ENCODE peak calls at places on chromosomes 12 and 14, in six cellular contexts. E is H9, F is IMR-90, O is mesenchymal stem cell, U is trophoblast cell, A is H1. V is an unnamed sample.

GRCh38 chr12:59087077-59087673 is 166.9 kb upstream of the LRIG3 start:
- DNase-seq in A (no peak), F (peak), U (no peak), E (no peak), O (peak), V (no peak)

GRCh38 chr12:113135178-113136127 is at the start of gene RASAL1:
- DNase-seq in U (no peak), F (no peak), O (no peak), A (peak), E (peak), V (no peak)

GRCh38 chr12:130195369-130195768 is 33.1 kb downstream of the FZD10 start:
- DNase-seq in A (no peak), E (no peak), U (no peak), O (no peak), F (no peak), V (no peak)

GRCh38 chr12:1013618-1014489 is 22.8 kb downstream of the ERC1 start:
- DNase-seq in E (no peak), O (peak), U (peak), A (no peak), F (peak), V (no peak)

GRCh38 chr14:74763803-74764531 is 851 bp downstream of the YLPM1 start:
- DNase-seq in F (peak), O (peak), A (peak), E (peak), U (peak), V (no peak)

GRCh38 chr12:46963977-46964376 is 115.4 kb upstream of the PCED1B start:
- DNase-seq in E (no peak), O (no peak), A (no peak), F (no peak), U (peak), V (no peak)

GRCh38 chr14:37114039-37114438 is 58.4 kb downstream of the SLC25A21 start:
- DNase-seq in E (no peak), A (no peak), O (no peak), F (no peak), U (no peak), V (no peak)

GRCh38 chr14:77804592-77804991 is 4.7 kb downstream of the ADCK1 start:
- DNase-seq in E (peak), U (no peak), O (no peak), F (no peak), A (peak), V (no peak)

GRCh38 chr12:122090759-122091535 is 12.4 kb downstream of the MLXIP start:
- DNase-seq in U (peak), F (peak), O (peak), A (no peak), E (no peak), V (no peak)

GRCh38 chr12:45336762-45337596 is 121.1 kb downstream of the ANO6 start:
- DNase-seq in E (no peak), F (peak), U (no peak), O (peak), A (no peak), V (no peak)

GRCh38 chr14:74510211-74510931 is 16.8 kb downstream of the ISCA2 start:
- DNase-seq in A (no peak), U (no peak), O (peak), E (peak), F (peak), V (no peak)

GRCh38 chr14:80629606-80630005 is 311.9 kb downstream of the CEP128 start:
- DNase-seq in A (no peak), F (peak), U (no peak), E (no peak), O (no peak), V (no peak)

GRCh38 chr12:12784911-12785814 is at the start of gene APOLD1:
- DNase-seq in O (peak), F (no peak), U (no peak), A (peak), E (peak), V (no peak)

GRCh38 chr12:46212108-46212982 is 56.5 kb downstream of the SLC38A1 start:
- DNase-seq in E (no peak), U (no peak), A (no peak), O (no peak), F (no peak), V (no peak)

DNA sequence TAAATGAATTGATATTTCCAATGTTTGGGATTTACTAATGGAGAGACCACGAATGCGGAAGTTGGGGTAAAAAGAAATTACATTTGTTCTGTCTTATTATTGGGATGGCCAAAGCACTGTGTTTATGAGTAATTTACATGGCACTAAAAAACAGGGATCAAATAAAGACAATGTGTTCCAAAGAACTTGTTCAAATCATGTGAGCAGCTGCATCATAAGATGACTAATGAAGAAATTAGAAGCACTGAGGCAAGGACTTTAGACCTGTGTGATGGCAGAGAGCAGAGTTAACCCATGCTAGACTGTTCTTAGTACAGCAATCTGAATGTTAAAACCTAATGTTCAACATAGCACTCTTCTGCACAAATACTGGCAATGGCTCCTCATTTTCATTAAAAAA is 34.3 kb upstream of the DCN start:
- DNase-seq in U (no peak), A (no peak), O (no peak), F (peak), E (no peak), V (no peak)
- H4K91ac ChIP-seq in U (no peak), A (no peak), O (no peak), F (peak), E (no peak), V (no peak)

DNA sequence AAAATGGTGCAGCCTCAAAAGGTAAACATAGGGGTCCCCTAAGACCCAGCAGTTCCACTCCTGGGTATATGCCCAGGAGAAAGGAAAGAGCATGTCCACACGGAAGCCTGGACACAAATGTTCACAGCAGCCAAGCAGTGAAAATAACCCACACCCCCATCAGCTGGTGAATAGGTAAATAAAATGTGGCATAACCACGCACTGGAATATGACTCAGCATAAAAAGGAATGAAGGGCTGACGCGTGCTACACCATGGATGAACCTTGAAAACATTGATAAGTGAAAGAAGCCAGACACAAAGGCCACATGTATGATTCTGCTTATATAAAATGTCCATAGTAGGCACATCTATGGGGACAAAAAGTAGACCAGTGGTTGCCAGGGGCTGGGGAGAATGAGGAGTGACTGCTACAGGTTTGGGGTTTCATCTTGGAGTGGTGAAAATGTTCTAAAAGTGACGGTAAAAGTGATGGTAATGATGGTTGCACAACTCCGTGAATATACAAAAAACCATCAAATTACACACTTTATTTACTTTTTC is 3.8 kb upstream of the SCARB1 start:
- DNase-seq in U (no peak), F (peak), E (no peak), O (peak), A (no peak), V (no peak)
- H3K4me2 ChIP-seq in U (no peak), F (no peak), E (no peak), O (no peak), A (no peak), V (no peak)

GRCh38 chr14:23539209-23539866 is 12.2 kb downstream of the ZFHX2 start:
- DNase-seq in U (no peak), A (peak), O (peak), E (peak), F (peak), V (peak)

GRCh38 chr14:23538785-23539184 is 12.8 kb downstream of the ZFHX2 start:
- DNase-seq in O (no peak), U (no peak), E (peak), F (peak), A (peak), V (no peak)

GRCh38 chr14:23537351-23538048 is 14.1 kb downstream of the ZFHX2 start:
- DNase-seq in U (no peak), A (peak), O (no peak), F (peak), E (peak), V (no peak)

GRCh38 chr14:23536494-23536893 is 15.1 kb downstream of the ZFHX2 start:
- DNase-seq in A (no peak), U (no peak), O (no peak), F (no peak), E (no peak), V (no peak)

GRCh38 chr14:23538049-23538718 is 13.4 kb downstream of the ZFHX2 start:
- DNase-seq in E (no peak), O (no peak), U (no peak), A (no peak), F (no peak), V (no peak)
- H2BK120ac ChIP-seq in E (peak), O (no peak), U (no peak), A (peak), F (no peak), V (no peak)

GRCh38 chr14:92516344-92516965 is 2.9 kb downstream of the RIN3 start:
- DNase-seq in O (no peak), U (no peak), E (no peak), A (no peak), F (no peak), V (no peak)
- H4K91ac ChIP-seq in O (no peak), U (no peak), E (no peak), A (no peak), F (no peak), V (no peak)

GRCh38 chr12:50246873-50247612 is 36.3 kb downstream of the LIMA1 start:
- DNase-seq in F (peak), O (peak), U (peak), A (no peak), E (no peak), V (no peak)
- H3K4me2 ChIP-seq in F (no peak), O (no peak), U (no peak), A (no peak), E (no peak), V (no peak)

GRCh38 chr12:114866331-114866730 is 182.4 kb upstream of the TBX3 start:
- DNase-seq in O (no peak), F (no peak), E (no peak), U (no peak), A (no peak), V (no peak)

GRCh38 chr12:114858388-114859146 is 174.6 kb upstream of the TBX3 start:
- DNase-seq in U (peak), F (no peak), E (peak), A (no peak), O (no peak), V (no peak)

GRCh38 chr12:114860969-114861368 is 177.0 kb upstream of the TBX3 start:
- DNase-seq in U (no peak), E (no peak), O (no peak), A (no peak), F (no peak), V (no peak)

GRCh38 chr12:114864688-114865685 is 181.0 kb upstream of the TBX3 start:
- DNase-seq in E (no peak), A (no peak), U (no peak), O (no peak), F (no peak), V (peak)

DNA sequence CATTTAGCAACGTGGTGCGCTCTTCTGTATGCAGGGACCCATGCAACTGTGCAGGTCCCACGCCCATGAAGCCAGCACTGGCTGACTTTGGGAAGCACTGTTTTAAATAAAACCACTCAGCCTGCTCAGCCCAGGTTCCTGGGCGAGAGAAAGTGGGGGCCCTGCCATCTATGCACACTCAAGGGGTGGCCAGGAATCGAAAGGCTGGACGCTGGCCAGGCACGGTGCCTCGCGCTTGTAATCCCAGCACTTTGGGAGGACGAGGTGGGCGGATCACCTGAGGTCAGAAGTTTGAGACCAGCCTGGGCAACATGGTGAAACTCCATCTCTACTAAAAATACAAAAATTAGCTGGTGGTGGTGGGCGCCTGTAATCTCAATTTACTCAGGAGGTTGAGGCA is 179.9 kb upstream of the TBX3 start:
- DNase-seq in E (no peak), O (no peak), F (no peak), A (no peak), U (no peak), V (no peak)
- H2BK120ac ChIP-seq in E (no peak), O (no peak), F (no peak), A (no peak), U (no peak), V (no peak)

DNA sequence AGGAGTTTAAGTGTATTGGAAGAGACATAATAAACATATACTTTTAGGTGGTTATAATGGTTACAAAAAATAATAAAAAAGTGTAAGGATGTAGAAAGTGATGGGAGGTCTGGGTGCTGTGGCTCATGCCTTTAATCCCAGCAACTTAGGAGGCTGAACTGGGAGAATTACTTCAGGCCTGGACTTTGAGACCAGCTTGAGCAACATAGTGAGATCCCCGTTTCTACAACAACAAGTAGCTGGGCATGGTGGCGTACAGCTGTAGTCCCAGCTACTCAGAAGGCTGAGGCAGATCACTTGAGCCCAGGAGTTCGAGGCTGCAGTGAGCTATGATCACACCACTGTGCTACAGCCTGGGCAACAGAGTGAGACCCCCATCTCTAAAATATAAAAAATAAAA is 19.0 kb downstream of the NUBPL start:
- DNase-seq in F (no peak), U (no peak), O (no peak), A (no peak), E (no peak), V (no peak)
- H4K91ac ChIP-seq in F (no peak), U (no peak), O (no peak), A (no peak), E (no peak), V (no peak)

GRCh38 chr14:106044949-106045596 is 518.7 kb downstream of the TMEM121 start:
- DNase-seq in A (peak), E (no peak), F (no peak), O (no peak), U (peak), V (no peak)

GRCh38 chr14:106039400-106039799 is 513.0 kb downstream of the TMEM121 start:
- DNase-seq in F (no peak), U (no peak), O (no peak), A (no peak), E (no peak), V (no peak)

GRCh38 chr14:106044515-106044914 is 518.1 kb downstream of the TMEM121 start:
- DNase-seq in O (no peak), U (no peak), A (no peak), F (no peak), E (no peak), V (no peak)
- H3K4me2 ChIP-seq in O (no peak), U (no peak), A (no peak), F (no peak), E (no peak), V (no peak)

DNA sequence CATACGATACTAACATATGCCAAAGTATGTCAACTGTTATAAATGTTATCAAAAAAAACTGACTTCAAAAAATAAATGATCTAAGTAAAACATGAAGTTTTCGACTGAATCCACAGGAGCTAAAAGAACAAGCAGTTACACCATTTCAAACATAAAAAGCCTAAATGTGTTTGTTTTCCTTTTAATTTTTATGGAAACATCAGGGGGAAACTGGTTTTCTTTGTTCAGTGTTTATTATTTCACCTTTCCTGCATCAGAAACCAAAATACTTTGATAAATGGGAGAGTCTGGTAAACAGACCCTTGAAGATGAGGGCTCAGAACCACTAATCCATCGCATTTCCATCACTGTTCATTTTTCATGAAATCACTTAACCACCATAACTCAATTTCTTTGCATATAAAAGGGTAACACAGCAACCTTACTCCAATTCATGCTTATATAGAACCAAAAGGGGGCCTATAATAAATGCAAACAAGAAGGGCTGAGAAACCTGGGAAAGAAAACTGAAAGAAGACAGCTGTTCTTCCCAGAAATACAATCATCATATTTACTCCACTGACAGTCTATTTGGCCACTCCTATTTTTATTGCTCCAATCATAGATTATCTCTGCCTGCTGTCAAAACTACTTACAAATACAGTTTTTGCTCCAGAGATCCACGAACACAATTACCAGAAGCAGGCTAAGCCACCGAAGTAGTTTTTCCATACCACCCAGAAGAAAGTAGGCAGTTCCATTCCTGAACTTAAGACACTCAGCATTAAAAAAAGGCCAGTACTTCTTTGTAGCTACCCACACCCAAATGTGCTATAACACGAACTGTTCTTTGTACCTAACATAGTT is 16.9 kb downstream of the FGD6 start:
- DNase-seq in E (no peak), A (no peak), U (no peak), F (no peak), O (peak), V (no peak)
- H2BK120ac ChIP-seq in E (no peak), A (no peak), U (no peak), F (no peak), O (no peak), V (no peak)

V was measured in neuronal stem cell.